ENCODE peak calls at places on chromosomes 13 and 19, in six cellular contexts. S is nucleus accumbens, M is sigmoid colon, V is AG08396, Z is brain microvascular endothelial cell, Q is activated B cell treated with CpG ODN at 0.5 μM for 24 hours. D is an unnamed sample.

GRCh38 chr19:43618921-43619261 is 538 bp downstream of the ZNF428 start:
- DNase-seq in M (no peak), Q (no peak), V (peak; percentile 46), S (no peak), Z (peak; percentile 36), D (no peak)

GRCh38 chr13:105787518-105788085 is 747.9 kb downstream of the EFNB2 start:
- DNase-seq in Z (no peak), Q (no peak), S (no peak), V (no peak), M (no peak), D (no peak)

GRCh38 chr13:22726721-22727120 is 454.1 kb upstream of the SGCG start:
- DNase-seq in V (no peak), M (no peak), S (no peak), Q (no peak), Z (no peak), D (no peak)

GRCh38 chr13:44238011-44238421 is 135.6 kb upstream of the SERP2 start:
- DNase-seq in Q (no peak), Z (no peak), S (no peak), M (no peak), V (no peak), D (no peak)

GRCh38 chr13:107202371-107203023 is 634.6 kb upstream of the ARGLU1 start:
- DNase-seq in Q (no peak), Z (peak; percentile 22), M (no peak), V (no peak), S (no peak), D (no peak)

GRCh38 chr13:24693862-24694471 is 13.8 kb downstream of the ATP12A start:
- DNase-seq in V (peak; percentile 73), Z (peak; percentile 42), Q (no peak), M (no peak), S (no peak), D (peak; percentile 6)

GRCh38 chr19:12034610-12035009 is 869 bp downstream of the ZNF433 start:
- DNase-seq in V (peak; percentile 28), Z (no peak), Q (no peak), M (no peak), S (no peak), D (no peak)

GRCh38 chr13:82900453-82900852 is 981.8 kb downstream of the SLITRK1 start:
- DNase-seq in Q (no peak), Z (no peak), V (no peak), S (no peak), M (no peak), D (no peak)

GRCh38 chr13:33150662-33151061 is 134.4 kb downstream of the KL start:
- DNase-seq in Q (no peak), S (no peak), M (no peak), V (no peak), Z (no peak), D (no peak)

GRCh38 chr13:49622174-49622946 is 5.9 kb upstream of the ARL11 start:
- DNase-seq in Z (no peak), S (no peak), M (no peak), Q (no peak), V (no peak), D (no peak)

GRCh38 chr13:35964764-35965163 is 166.4 kb downstream of the DCLK1 start:
- DNase-seq in M (no peak), V (no peak), Z (peak; percentile 32), S (no peak), Q (no peak), D (no peak)

GRCh38 chr13:106373304-106373988 is 162.0 kb downstream of the EFNB2 start:
- DNase-seq in S (no peak), M (no peak), Z (no peak), Q (no peak), V (no peak), D (no peak)

GRCh38 chr13:113962386-113962785 is 11.5 kb downstream of the C13orf46 start:
- DNase-seq in Q (no peak), V (no peak), S (no peak), M (peak; percentile 20), Z (no peak), D (no peak)

GRCh38 chr13:30463820-30464495 is 1.8 kb downstream of the HMGB1 start:
- DNase-seq in M (peak; percentile 76), V (peak; percentile 49), Q (no peak), Z (peak; percentile 36), S (peak; percentile 38), D (peak; percentile 89)

D was measured in posterior vena cava.